ENCODE peak calls at places on chromosomes 1 and 21, in five cellular contexts. N is heart left ventricle; O is dorsolateral prefrontal cortex; E is CD8-positive, alpha-beta memory T cell; W is CD4-positive, alpha-beta T cell. Q is an unnamed sample. For H3K27me3, the result is how much of the 10 kb centered on the place peaks cover.

GRCh38 chr1:210347112-210347511 is 18.4 kb downstream of the HHAT start:
- DNase-seq in N (no peak), O (no peak), E (peak), W (no peak), Q (no peak)

GRCh38 chr1:2322065-2322571 is 69.2 kb downstream of the MORN1 start:
- DNase-seq in N (peak), O (peak), E (no peak), W (no peak), Q (no peak)

GRCh38 chr1:25198731-25199231 is 33.5 kb downstream of the SYF2 start:
- DNase-seq in N (peak), O (no peak), E (no peak), W (no peak), Q (no peak)

GRCh38 chr1:22872971-22873664 is 99.5 kb downstream of the LACTBL1 start:
- DNase-seq in N (no peak), O (no peak), E (no peak), W (no peak), Q (no peak)

GRCh38 chr1:243940451-243940850 is 90.4 kb upstream of the AKT3 start:
- DNase-seq in N (no peak), O (no peak), E (no peak), W (no peak), Q (no peak)

GRCh38 chr21:18155508-18156193 is 89.0 kb upstream of the CHODL start:
- DNase-seq in N (no peak), O (no peak), E (peak), W (no peak), Q (no peak)

GRCh38 chr1:44988531-44989156 is 2.2 kb upstream of the EIF2B3 start:
- DNase-seq in N (no peak), O (no peak), E (no peak), W (no peak), Q (no peak)

GRCh38 chr1:156492591-156493080 is 7.9 kb downstream of the MEF2D start:
- DNase-seq in N (no peak), O (no peak), E (no peak), W (no peak), Q (no peak)

GRCh38 chr1:195663549-195664280 is 944.5 kb downstream of the KCNT2 start:
- DNase-seq in N (no peak), O (no peak), E (no peak), W (no peak), Q (no peak)

GRCh38 chr1:17874231-17874630 is 119.1 kb downstream of the ACTL8 start:
- DNase-seq in N (no peak), O (no peak), E (no peak), W (no peak), Q (no peak)

GRCh38 chr1:245512980-245513578 is 358.3 kb downstream of the KIF26B start:
- DNase-seq in N (no peak), O (no peak), E (no peak), W (no peak), Q (no peak)

GRCh38 chr1:20322825-20323612 is 32.3 kb downstream of the VWA5B1 start:
- DNase-seq in N (no peak), O (no peak), E (peak), W (peak), Q (no peak)

GRCh38 chr1:228830954-228831481 is 95.7 kb downstream of the RHOU start:
- DNase-seq in N (no peak), O (no peak), E (no peak), W (no peak), Q (peak)

GRCh38 chr1:158053276-158053675 is 59.8 kb downstream of the KIRREL1 start:
- DNase-seq in N (no peak), O (no peak), E (no peak), W (no peak), Q (no peak)

GRCh38 chr21:36183144-36183795 is 26.6 kb downstream of the DOP1B start:
- DNase-seq in N (no peak), O (no peak), E (no peak), W (no peak), Q (no peak)

GRCh38 chr21:25103500-25104207 is 503.6 kb downstream of the MRPL39 start:
- DNase-seq in N (no peak), O (no peak), E (no peak), W (no peak), Q (no peak)

GRCh38 chr21:25837545-25838263 is 102.9 kb downstream of the GABPA start:
- DNase-seq in N (no peak), O (no peak), E (no peak), W (no peak), Q (no peak)

GRCh38 chr1:220807726-220808125 is 21.0 kb downstream of the MTARC1 start:
- DNase-seq in N (no peak), O (no peak), E (no peak), W (no peak), Q (no peak)

GRCh38 chr1:110504221-110504620 is 14.8 kb downstream of the KCNA10 start:
- DNase-seq in N (no peak), O (no peak), E (no peak), W (no peak), Q (no peak)

GRCh38 chr1:30684881-30685795 is 38.2 kb downstream of the MATN1 start:
- DNase-seq in N (peak), O (peak), E (no peak), W (no peak), Q (no peak)

GRCh38 chr1:32773764-32774463 is 43.2 kb downstream of the YARS1 start:
- DNase-seq in N (no peak), O (no peak), E (no peak), W (no peak), Q (no peak)

GRCh38 chr1:213994888-213995287 is 7.1 kb downstream of the PROX1 start:
- DNase-seq in N (no peak), O (peak), E (no peak), W (no peak), Q (no peak)

GRCh38 chr1:31548518-31548898 is 27.8 kb upstream of the TINAGL1 start:
- DNase-seq in N (no peak), O (no peak), E (no peak), W (no peak), Q (no peak)

GRCh38 chr1:207748737-207749528 is 2.9 kb upstream of the CD46 start:
- DNase-seq in N (no peak), O (no peak), E (peak), W (no peak), Q (no peak)

GRCh38 chr1:147167361-147167760 is 4.9 kb downstream of the PRKAB2 start:
- DNase-seq in N (no peak), O (no peak), E (no peak), W (no peak), Q (no peak)

GRCh38 chr1:150534002-150534401 is 15.2 kb upstream of the ADAMTSL4 start:
- DNase-seq in N (no peak), O (no peak), E (no peak), W (no peak), Q (no peak)

GRCh38 chr1:203765029-203765837 is at the start of gene LAX1:
- DNase-seq in N (no peak), O (no peak), E (peak), W (peak), Q (peak)

GRCh38 chr1:54327386-54328116 is 78.6 kb downstream of the SSBP3 start:
- DNase-seq in N (no peak), O (no peak), E (no peak), W (no peak), Q (no peak)

GRCh38 chr1:186775881-186776560 is 52.7 kb upstream of the PLA2G4A start:
- DNase-seq in N (no peak), O (no peak), E (no peak), W (no peak), Q (no peak)

GRCh38 chr1:162906485-162906884 is 45.5 kb upstream of the CCDC190 start:
- DNase-seq in N (no peak), O (no peak), E (no peak), W (no peak), Q (no peak)

GRCh38 chr1:68973459-68974244 is 476.8 kb upstream of the DEPDC1 start:
- DNase-seq in N (no peak), O (no peak), E (no peak), W (no peak), Q (no peak)

GRCh38 chr1:184982002-184982954 is 8.0 kb upstream of the NIBAN1 start:
- DNase-seq in N (peak), O (peak), E (peak), W (peak), Q (no peak)

GRCh38 chr1:107840746-107841145 is 124.2 kb downstream of the VAV3 start:
- DNase-seq in N (no peak), O (no peak), E (peak), W (no peak), Q (no peak)

GRCh38 chr1:114131526-114132220 is 22.0 kb downstream of the SYT6 start:
- DNase-seq in N (no peak), O (no peak), E (no peak), W (no peak), Q (no peak)

GRCh38 chr21:35503646-35504045 is 454.5 kb upstream of the RUNX1 start:
- DNase-seq in N (peak), O (no peak), E (no peak), W (peak), Q (no peak)

GRCh38 chr1:173669491-173669941 is at the start of gene ANKRD45:
- DNase-seq in N (peak), O (peak), E (peak), W (no peak), Q (no peak)

GRCh38 chr1:107135466-107135865 is 5.4 kb upstream of the NTNG1 start:
- DNase-seq in N (no peak), O (no peak), E (no peak), W (no peak), Q (no peak)

GRCh38 chr1:234214911-234215892 is 158.1 kb upstream of the COA6 start:
- DNase-seq in N (no peak), O (peak), E (no peak), W (no peak), Q (no peak)

GRCh38 chr1:234216116-234216703 is 157.0 kb upstream of the COA6 start:
- DNase-seq in N (no peak), O (peak), E (no peak), W (no peak), Q (peak)

GRCh38 chr1:234214129-234214910 is 158.9 kb upstream of the COA6 start:
- DNase-seq in N (peak), O (peak), E (peak), W (peak), Q (no peak)

GRCh38 chr1:234212764-234213406 is 160.4 kb upstream of the COA6 start:
- DNase-seq in N (no peak), O (peak), E (peak), W (peak), Q (peak)

GRCh38 chr1:234213576-234214128 is 159.6 kb upstream of the COA6 start:
- DNase-seq in N (no peak), O (no peak), E (no peak), W (no peak), Q (no peak)
- H3K27me3 ChIP-seq in N (under half), O (under half), E (under half), W (under half), Q (under half)

GRCh38 chr1:219665089-219665488 is 52.2 kb upstream of the ZC3H11B start:
- DNase-seq in N (no peak), O (no peak), E (no peak), W (no peak), Q (no peak)
- H3K27me3 ChIP-seq in N (under half), O (under half), E (under half), W (under half), Q (under half)

GRCh38 chr1:3427711-3428704 is 26.5 kb upstream of the ARHGEF16 start:
- DNase-seq in N (no peak), O (no peak), E (no peak), W (no peak), Q (no peak)
- H3K27me3 ChIP-seq in N (under half), O (under half), E (under half), W (under half), Q (under half)

DNA sequence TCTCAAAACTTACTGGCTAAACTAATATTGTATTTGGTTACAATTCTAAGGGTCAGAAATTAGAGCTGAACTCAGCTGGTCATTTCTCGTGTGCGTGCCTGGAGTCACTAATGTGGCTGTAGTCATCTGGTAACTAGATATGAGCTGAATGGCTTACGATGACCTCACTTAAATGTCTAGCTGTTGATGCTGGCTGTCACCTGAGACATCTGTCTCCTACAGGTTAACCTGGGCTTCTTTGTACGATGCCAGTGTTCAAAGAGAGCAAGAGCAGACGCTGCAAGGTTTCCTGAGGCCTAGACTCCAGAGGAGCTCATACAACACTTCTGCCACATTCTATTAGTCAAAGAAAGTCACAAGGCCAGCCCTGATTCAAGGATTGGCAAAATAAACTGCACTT is 17.1 kb upstream of the ALG6 start:
- DNase-seq in N (no peak), O (no peak), E (no peak), W (no peak), Q (no peak)
- H3K27me3 ChIP-seq in N (under half), O (under half), E (under half), W (under half), Q (under half)

DNA sequence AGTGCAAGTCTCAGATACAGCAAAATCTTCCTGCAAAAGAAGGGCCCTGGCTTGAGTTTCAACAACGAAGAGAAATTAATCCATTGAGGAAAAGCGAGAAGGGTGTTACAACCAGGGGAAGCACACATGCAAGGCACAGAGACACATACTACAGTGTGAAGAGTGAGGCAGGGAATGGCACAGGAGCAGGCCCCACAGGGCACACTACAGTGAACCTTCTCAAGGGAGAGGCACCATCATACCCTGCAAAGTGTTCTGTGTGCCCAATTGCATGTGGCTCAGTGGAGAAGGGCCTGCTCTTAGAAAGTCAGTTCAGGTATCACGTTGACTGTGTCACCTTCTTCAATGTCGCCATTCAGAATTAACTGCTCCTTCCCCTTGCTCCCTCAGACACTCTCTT is 60.3 kb downstream of the LMX1A start:
- DNase-seq in N (no peak), O (no peak), E (no peak), W (no peak), Q (no peak)
- H3K27me3 ChIP-seq in N (under half), O (under half), E (under half), W (under half), Q (under half)